ENCODE peak calls at places on chromosomes 7 and 10, in five cellular contexts. D is progenitor cell of endocrine pancreas, U is OCI-LY7, T is mucosa of descending colon, X is A549. J is an unnamed sample.

GRCh38 chr10:74825033-74825370 is 1.4 kb upstream of the KAT6B start:
- DNase-seq in X (no peak), U (peak; percentile 66), T (peak; percentile 44), D (peak; percentile 41), J (peak; percentile 48)

GRCh38 chr10:103789771-103790201 is 65.6 kb downstream of the SH3PXD2A start:
- DNase-seq in X (no peak), U (no peak), T (peak; percentile 84), D (no peak), J (no peak)

GRCh38 chr7:36066021-36066664 is 86.9 kb upstream of the EEPD1 start:
- DNase-seq in D (no peak), X (no peak), T (no peak), U (no peak), J (no peak)

GRCh38 chr7:101138149-101138870 is 11.4 kb downstream of the SERPINE1 start:
- DNase-seq in U (peak; percentile 55), X (peak; percentile 96), D (peak; percentile 32), T (peak; percentile 75), J (peak; percentile 85)

GRCh38 chr10:124522131-124522902 is 60.7 kb downstream of the LHPP start:
- DNase-seq in D (no peak), U (no peak), X (no peak), T (no peak), J (no peak)

GRCh38 chr10:18610517-18610916 is 40.9 kb downstream of the NSUN6 start:
- DNase-seq in T (peak; percentile 35), U (no peak), X (peak; percentile 95), D (no peak), J (no peak)

GRCh38 chr10:117090831-117091230 is 47.2 kb downstream of the VAX1 start:
- DNase-seq in T (no peak), D (no peak), X (no peak), U (no peak), J (no peak)

GRCh38 chr10:72243822-72244437 is 27.9 kb upstream of the ASCC1 start:
- DNase-seq in U (no peak), X (peak; percentile 96), T (peak; percentile 86), D (no peak), J (no peak)

GRCh38 chr10:77737608-77738007 is 100.0 kb upstream of the KCNMA1 start:
- DNase-seq in T (no peak), X (peak; percentile 27), U (no peak), D (no peak), J (no peak)

GRCh38 chr10:60564475-60564874 is 174.8 kb upstream of the ANK3 start:
- DNase-seq in U (no peak), X (no peak), D (no peak), T (no peak), J (no peak)

GRCh38 chr10:133393401-133394063 is 425 bp upstream of the MTG1 start:
- DNase-seq in X (no peak), U (no peak), T (no peak), D (no peak), J (no peak)

GRCh38 chr7:17934094-17934493 is 6.2 kb downstream of the SNX13 start:
- DNase-seq in U (no peak), D (no peak), T (no peak), X (no peak), J (no peak)

GRCh38 chr10:33688506-33688905 is 354.0 kb upstream of the NRP1 start:
- DNase-seq in U (no peak), D (no peak), X (no peak), T (no peak), J (no peak)

GRCh38 chr10:33453081-33453850 is 118.8 kb upstream of the NRP1 start:
- DNase-seq in T (no peak), U (no peak), X (no peak), D (no peak), J (no peak)

GRCh38 chr10:119165171-119166110 is at the start of gene SFXN4:
- DNase-seq in T (peak; percentile 85), D (peak; percentile 62), X (peak; percentile 76), U (peak; percentile 80), J (peak; percentile 81)

GRCh38 chr7:66443946-66444345 is 184.7 kb upstream of the KCTD7 start:
- DNase-seq in U (no peak), D (no peak), X (no peak), T (no peak), J (no peak)

GRCh38 chr7:14398531-14398930 is 409.1 kb upstream of the ETV1 start:
- DNase-seq in U (no peak), D (no peak), X (no peak), T (no peak), J (no peak)

GRCh38 chr10:78028438-78029293 is 649 bp downstream of the POLR3A start:
- DNase-seq in T (peak; percentile 30), X (no peak), D (no peak), U (peak; percentile 15), J (peak; percentile 47)

GRCh38 chr10:3636356-3637181 is 148.4 kb downstream of the KLF6 start:
- DNase-seq in U (no peak), D (no peak), T (no peak), X (no peak), J (no peak)

GRCh38 chr7:183907-184767 is 8.2 kb upstream of the FAM20C start:
- DNase-seq in U (no peak), T (no peak), X (no peak), D (no peak), J (no peak)

GRCh38 chr7:142485617-142486226 is 227.9 kb upstream of the PRSS58 start:
- DNase-seq in U (no peak), X (peak; percentile 9), T (no peak), D (no peak), J (no peak)

GRCh38 chr10:123945506-123945905 is 53.9 kb upstream of the CPXM2 start:
- DNase-seq in U (peak; percentile 63), X (peak; percentile 29), D (no peak), T (peak; percentile 9), J (no peak)

GRCh38 chr10:15385552-15386455 is 14.7 kb upstream of the FAM171A1 start:
- DNase-seq in D (no peak), X (no peak), U (no peak), T (no peak), J (no peak)

GRCh38 chr10:49038711-49039110 is 76.6 kb downstream of the VSTM4 start:
- DNase-seq in X (no peak), U (no peak), D (no peak), T (no peak), J (no peak)

GRCh38 chr7:2638224-2638991 is 6.6 kb downstream of the TTYH3 start:
- DNase-seq in D (no peak), U (no peak), T (no peak), X (no peak), J (no peak)

GRCh38 chr10:58781873-58782488 is 269.3 kb downstream of the BICC1 start:
- DNase-seq in X (peak; percentile 54), D (no peak), U (peak; percentile 29), T (peak; percentile 41), J (no peak)

GRCh38 chr7:46972205-46972604 is 609.7 kb downstream of the TNS3 start:
- DNase-seq in X (peak; percentile 20), D (no peak), U (no peak), T (no peak), J (no peak)

GRCh38 chr10:93806882-93807281 is 49.1 kb downstream of the LGI1 start:
- DNase-seq in X (no peak), D (no peak), T (no peak), U (no peak), J (no peak)

GRCh38 chr10:103668351-103669242 is 175.1 kb downstream of the NEURL1 start:
- DNase-seq in D (no peak), T (peak; percentile 57), U (no peak), X (no peak), J (no peak)

GRCh38 chr10:102225646-102226541 is at the start of gene ELOVL3:
- DNase-seq in U (peak; percentile 75), D (peak; percentile 69), X (peak; percentile 94), T (peak; percentile 94), J (peak; percentile 77)

GRCh38 chr10:52617346-52617745 is 155.2 kb downstream of the MBL2 start:
- DNase-seq in U (no peak), T (no peak), X (no peak), D (no peak), J (no peak)

GRCh38 chr7:92698237-92698841 is 108.1 kb upstream of the FAM133B start:
- DNase-seq in X (peak; percentile 59), D (no peak), T (peak; percentile 51), U (no peak), J (no peak)

GRCh38 chr10:51789118-51789517 is 89.7 kb upstream of the CSTF2T start:
- DNase-seq in U (no peak), D (no peak), T (no peak), X (no peak), J (no peak)

GRCh38 chr7:140696679-140697446 is at the start of gene NDUFB2:
- DNase-seq in D (peak; percentile 64), U (peak; percentile 81), X (peak; percentile 91), T (peak; percentile 84), J (peak; percentile 89)
- TF ChIP-seq CTCF in D (no peak), U (peak; percentile 33), X (no peak), T (no peak), J (no peak)

GRCh38 chr10:89369142-89370105 is 8.4 kb upstream of the IFIT1B start:
- DNase-seq in U (peak; percentile 23), T (peak; percentile 70), X (peak; percentile 20), D (no peak), J (no peak)
- TF ChIP-seq CTCF in U (peak; percentile 82), T (peak; percentile 15), X (peak; percentile 79), D (peak; percentile 47), J (peak; percentile 54)

DNA sequence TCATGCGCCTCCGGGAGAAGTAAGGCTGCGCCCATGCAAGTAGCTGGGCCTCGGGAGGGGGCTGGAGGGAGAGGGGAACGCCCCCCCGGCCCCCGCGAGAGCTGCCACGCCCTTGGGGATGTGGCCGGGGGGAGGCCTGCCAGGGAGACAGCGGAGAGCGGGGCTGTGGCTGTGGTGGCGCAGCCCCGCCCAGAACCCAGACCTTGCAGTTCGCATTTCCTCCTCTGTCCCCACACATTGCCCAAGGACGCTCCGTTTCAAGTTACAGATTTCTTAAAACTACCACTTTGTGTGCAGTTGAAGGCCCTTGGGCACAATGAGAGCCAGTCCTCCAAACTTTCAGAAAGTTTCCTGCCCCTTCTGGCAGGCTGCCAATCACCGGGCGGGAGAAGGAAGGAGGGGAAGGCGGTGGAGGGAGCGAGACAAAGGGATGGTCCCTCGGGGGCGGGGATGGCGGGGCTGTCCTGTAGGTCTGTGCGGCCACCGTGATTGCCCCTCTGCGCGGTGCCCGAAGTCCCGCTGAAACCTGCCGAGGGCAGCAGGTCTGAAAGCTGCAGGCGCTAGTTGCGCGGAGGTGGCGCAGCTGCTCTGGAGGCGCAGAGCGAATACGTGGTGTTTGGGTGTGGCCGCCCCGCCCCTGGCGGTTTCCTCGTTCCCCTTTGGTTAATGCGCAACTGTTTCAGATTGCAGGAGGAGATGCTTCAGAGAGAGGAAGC is 2.1 kb downstream of the VIM start:
- DNase-seq in T (peak; percentile 95), X (peak; percentile 91), U (peak; percentile 92), D (peak; percentile 33), J (peak; percentile 81)
- TF ChIP-seq CTCF in T (no peak), X (no peak), U (no peak), D (no peak), J (no peak)

GRCh38 chr7:134612197-134612596 is 34.5 kb upstream of the BPGM start:
- DNase-seq in U (no peak), T (no peak), X (peak; percentile 14), D (no peak), J (no peak)
- TF ChIP-seq CTCF in U (no peak), T (no peak), X (no peak), D (no peak), J (no peak)

DNA sequence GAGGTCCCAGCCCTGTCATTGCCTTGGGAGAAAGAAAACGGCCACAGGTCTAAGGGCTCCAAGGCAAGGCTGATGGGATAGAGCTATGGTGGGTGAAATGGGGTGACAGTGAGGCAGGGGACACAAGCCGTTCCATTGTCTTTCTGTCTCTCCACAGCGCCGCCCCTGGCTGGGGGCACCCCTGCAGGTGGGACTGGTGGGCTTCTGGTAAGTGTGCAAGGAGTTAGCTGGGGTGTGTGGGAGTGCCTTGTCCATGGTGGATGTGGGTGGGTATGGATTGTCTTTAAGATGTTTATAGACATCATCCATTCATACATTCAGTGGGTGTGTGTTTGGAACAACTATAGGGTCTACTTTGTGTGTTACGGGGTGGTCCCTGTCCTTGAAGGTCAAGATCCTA is 7.5 kb downstream of the SFXN3 start:
- DNase-seq in X (no peak), D (no peak), T (no peak), U (no peak), J (no peak)
- TF ChIP-seq CTCF in X (no peak), D (peak; percentile 18), T (no peak), U (no peak), J (no peak)

J was measured in natural killer cell.